ENCODE peak calls at places on chromosome 21, in nine cellular contexts. P is NT2/D1; E is cardiac muscle cell; N is IMR-90; S is stomach; V is effector memory CD4-positive, alpha-beta T cell; K is NB4; Q is AG04450; D is aorta. H is an unnamed sample.

GRCh38 chr21:38725196-38726157 is 80.3 kb upstream of the ETS2 start:
- DNase-seq in K (no peak), P (no peak), E (no peak), V (no peak), N (no peak), S (no peak), D (no peak), Q (no peak), H (no peak)

GRCh38 chr21:26952274-26953066 is 14.4 kb downstream of the ADAMTS5 start:
- DNase-seq in E (no peak), Q (no peak), N (peak), S (no peak), V (no peak), P (no peak), D (no peak), K (no peak), H (peak)

GRCh38 chr21:31173881-31174555 is 135.7 kb upstream of the KRTAP19-8 start:
- DNase-seq in V (no peak), P (no peak), N (no peak), K (no peak), D (no peak), S (peak), Q (no peak), E (peak), H (no peak)

GRCh38 chr21:39082656-39083376 is 100.4 kb downstream of the PSMG1 start:
- DNase-seq in P (no peak), E (no peak), D (no peak), N (no peak), S (peak), V (no peak), Q (no peak), K (no peak), H (no peak)

GRCh38 chr21:26850116-26850643 is 5.0 kb upstream of the ADAMTS1 start:
- DNase-seq in S (no peak), D (no peak), N (peak), E (no peak), P (peak), K (peak), Q (no peak), V (no peak), H (peak)

GRCh38 chr21:27429612-27430361 is 462.9 kb upstream of the ADAMTS5 start:
- DNase-seq in E (no peak), V (no peak), K (no peak), Q (peak), D (no peak), S (no peak), N (peak), P (no peak), H (peak)

GRCh38 chr21:25638634-25639166 is 358 bp upstream of the JAM2 start:
- DNase-seq in P (no peak), K (no peak), E (no peak), Q (no peak), V (no peak), N (peak), S (no peak), D (no peak), H (peak)

GRCh38 chr21:35933466-35933865 is 126.9 kb downstream of the SETD4 start:
- DNase-seq in K (peak), V (no peak), D (no peak), Q (no peak), E (no peak), N (peak), P (no peak), S (no peak), H (peak)

GRCh38 chr21:38244407-38244787 is 12.4 kb upstream of the KCNJ15 start:
- DNase-seq in P (no peak), Q (no peak), K (no peak), S (no peak), V (no peak), E (no peak), D (no peak), N (no peak), H (no peak)

GRCh38 chr21:17671733-17672132 is 59.0 kb upstream of the BTG3 start:
- DNase-seq in D (no peak), V (no peak), N (no peak), P (no peak), E (no peak), S (peak), Q (no peak), K (no peak), H (no peak)

GRCh38 chr21:42819861-42820512 is 59.4 kb downstream of the WDR4 start:
- DNase-seq in Q (no peak), K (no peak), D (no peak), E (no peak), S (no peak), V (no peak), P (no peak), N (no peak), H (no peak)

GRCh38 chr21:31158789-31159581 is 120.7 kb upstream of the KRTAP19-8 start:
- DNase-seq in V (no peak), Q (no peak), D (no peak), N (peak), K (peak), E (no peak), S (no peak), P (peak), H (no peak)

GRCh38 chr21:45064091-45064490 is 10.3 kb upstream of the ADARB1 start:
- DNase-seq in P (no peak), Q (no peak), S (no peak), E (no peak), V (no peak), D (no peak), K (no peak), N (no peak), H (no peak)

GRCh38 chr21:37527716-37528115 is 161.1 kb downstream of the DYRK1A start:
- DNase-seq in N (no peak), D (no peak), V (no peak), K (no peak), P (no peak), S (no peak), E (no peak), Q (no peak), H (no peak)

GRCh38 chr21:17613242-17613676 is 558 bp upstream of the BTG3 start:
- DNase-seq in V (peak), P (no peak), Q (no peak), D (peak), S (peak), K (no peak), E (no peak), N (no peak), H (peak)

GRCh38 chr21:33057385-33057940 is 12.5 kb upstream of the OLIG1 start:
- DNase-seq in E (no peak), N (no peak), V (no peak), K (no peak), P (no peak), S (no peak), D (no peak), Q (no peak), H (no peak)

GRCh38 chr21:33061233-33061632 is 8.7 kb upstream of the OLIG1 start:
- DNase-seq in V (no peak), K (no peak), S (no peak), N (no peak), Q (no peak), P (no peak), E (no peak), D (no peak), H (no peak)

GRCh38 chr21:33053986-33054385 is 16.0 kb upstream of the OLIG1 start:
- DNase-seq in N (no peak), V (no peak), S (no peak), E (no peak), Q (no peak), K (no peak), P (no peak), D (no peak), H (no peak)

GRCh38 chr21:33059319-33059894 is 10.5 kb upstream of the OLIG1 start:
- DNase-seq in V (no peak), E (no peak), P (no peak), D (no peak), N (no peak), Q (no peak), K (peak), S (no peak), H (no peak)

DNA sequence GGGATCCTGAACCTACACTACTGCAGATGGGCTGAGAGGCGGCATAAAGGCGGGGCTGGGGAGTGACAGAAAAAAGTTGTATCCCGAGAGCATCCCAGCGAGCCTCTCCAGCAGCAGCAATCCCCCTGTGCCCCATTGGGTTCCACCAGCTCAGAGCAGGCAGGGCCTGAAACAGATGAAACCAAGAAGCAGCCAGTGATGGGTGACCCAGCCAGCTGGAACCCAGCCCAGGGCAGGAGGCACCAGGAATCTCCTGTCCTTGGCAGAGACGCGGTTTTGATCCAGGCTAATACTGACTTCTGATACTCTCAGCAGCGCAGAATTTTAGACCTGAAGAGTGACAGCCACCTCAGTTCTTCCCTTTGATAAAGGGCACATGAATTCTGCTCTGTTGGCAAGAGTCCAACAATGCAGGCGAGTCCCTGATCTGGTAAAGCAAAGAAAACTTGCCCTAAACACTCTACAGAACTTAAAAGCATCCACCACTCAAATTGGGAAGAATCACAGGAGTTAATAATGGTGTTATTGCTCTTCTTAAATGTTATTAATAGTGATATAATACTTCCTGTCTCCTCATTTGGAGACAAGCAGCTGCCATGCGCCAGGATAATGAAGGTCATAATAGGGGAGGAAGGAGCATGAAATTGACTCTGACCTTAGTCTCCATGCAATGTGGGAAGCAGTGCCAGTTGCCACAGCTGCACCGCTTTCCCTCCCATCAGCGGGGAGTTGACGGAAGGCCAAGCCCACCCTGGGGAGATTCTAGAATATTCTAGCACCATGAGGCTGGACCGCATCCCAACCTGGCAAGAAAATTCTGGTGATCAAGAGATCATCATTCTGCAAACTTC is 11.2 kb upstream of the OLIG1 start:
- DNase-seq in S (no peak), D (no peak), P (no peak), Q (no peak), K (peak), E (no peak), V (no peak), N (no peak), H (no peak)
- H3K4me3 ChIP-seq in S (no peak), D (no peak), P (no peak), Q (no peak), K (peak), E (no peak), V (no peak), N (no peak), H (no peak)

GRCh38 chr21:46294647-46295176 is 8.6 kb downstream of the YBEY start:
- DNase-seq in S (no peak), K (peak), P (no peak), V (no peak), N (peak), D (no peak), E (no peak), Q (peak), H (peak)
- H3K4me3 ChIP-seq in S (no peak), K (peak), P (no peak), V (no peak), N (no peak), D (no peak), E (no peak), Q (no peak), H (no peak)

DNA sequence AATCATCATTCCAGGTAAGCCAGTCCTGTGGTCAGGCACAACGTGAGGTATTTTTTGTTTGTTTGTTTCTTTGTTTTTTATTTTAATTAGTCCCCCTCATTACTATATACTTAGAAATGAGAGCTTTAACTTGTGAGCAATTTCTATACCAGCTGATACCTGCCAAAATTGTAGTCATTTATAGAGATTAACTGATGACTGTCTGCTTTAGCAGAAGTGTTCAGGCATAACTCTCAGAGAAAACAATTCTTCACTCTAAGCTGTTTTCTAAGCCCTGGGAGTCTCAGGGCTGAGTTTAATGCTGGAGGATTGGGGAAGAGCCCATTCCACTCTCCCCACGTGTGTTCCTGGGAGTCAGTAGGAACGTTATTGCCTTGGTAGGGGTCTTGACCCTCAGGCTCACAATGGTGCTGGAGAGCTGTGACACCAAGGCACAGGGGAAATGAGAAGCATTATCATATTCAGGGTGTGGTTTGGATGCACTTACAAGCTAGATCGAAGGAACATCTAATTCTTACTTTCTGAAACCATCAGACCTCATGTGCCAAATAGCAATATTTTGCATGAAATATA is 168.2 kb downstream of the CLIC6 start:
- DNase-seq in V (no peak), P (no peak), N (no peak), E (no peak), S (no peak), D (no peak), K (no peak), Q (no peak), H (peak)
- H3K4me3 ChIP-seq in V (no peak), P (no peak), N (no peak), E (no peak), S (no peak), D (no peak), K (peak), Q (peak), H (peak)

GRCh38 chr21:44005593-44005992 is 6.5 kb upstream of the TRAPPC10 start:
- DNase-seq in V (no peak), P (no peak), S (no peak), Q (no peak), N (no peak), D (no peak), K (no peak), E (no peak), H (no peak)

GRCh38 chr21:44005071-44005470 is 7.0 kb upstream of the TRAPPC10 start:
- DNase-seq in P (no peak), Q (no peak), S (no peak), D (no peak), N (no peak), K (no peak), E (no peak), V (no peak), H (no peak)

GRCh38 chr21:44006656-44007055 is 5.5 kb upstream of the TRAPPC10 start:
- DNase-seq in V (no peak), K (no peak), D (no peak), S (no peak), Q (no peak), E (no peak), P (no peak), N (peak), H (peak)

GRCh38 chr21:44003307-44003966 is 8.7 kb upstream of the TRAPPC10 start:
- DNase-seq in V (no peak), P (no peak), N (no peak), K (no peak), E (no peak), S (no peak), D (no peak), Q (no peak), H (no peak)

DNA sequence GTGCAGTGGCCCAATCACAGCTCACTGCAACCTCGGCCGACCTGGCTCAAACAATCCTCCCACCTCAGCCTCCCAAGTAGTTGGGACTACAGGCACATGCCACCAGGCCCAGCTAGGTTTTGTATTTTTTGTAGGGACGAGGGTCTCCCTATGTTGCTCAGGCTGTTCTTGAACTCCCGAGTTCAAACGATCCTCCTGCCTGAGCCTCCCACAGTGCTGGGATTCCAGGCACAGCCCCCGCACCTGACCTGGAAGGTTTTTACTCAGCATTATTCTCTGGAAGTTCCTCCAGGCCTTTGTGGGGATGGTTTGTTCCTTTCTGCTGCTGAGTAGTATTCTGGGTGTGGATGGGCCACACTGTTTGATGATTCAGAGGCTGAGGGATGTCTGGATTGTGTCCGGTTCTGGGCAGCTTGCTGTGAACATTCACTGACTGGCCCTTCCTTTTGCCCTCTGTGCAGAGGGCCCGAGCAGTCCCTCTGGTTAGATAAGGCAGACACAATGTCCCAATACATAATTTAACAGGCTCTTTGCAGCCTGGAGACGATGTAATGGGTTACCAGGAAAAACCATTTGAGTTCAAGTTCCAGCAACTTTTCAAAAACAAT is 6.0 kb upstream of the TRAPPC10 start:
- DNase-seq in K (no peak), D (no peak), S (no peak), N (peak), P (no peak), V (no peak), Q (peak), E (no peak), H (peak)
- H3K4me3 ChIP-seq in K (no peak), D (no peak), S (no peak), N (no peak), P (no peak), V (no peak), Q (no peak), E (no peak), H (no peak)

GRCh38 chr21:41630249-41630648 is 122.3 kb upstream of the TMPRSS2 start:
- DNase-seq in K (no peak), E (no peak), S (no peak), V (no peak), Q (peak), P (no peak), D (no peak), N (peak), H (peak)
- H3K4me3 ChIP-seq in K (no peak), E (no peak), S (no peak), V (no peak), Q (no peak), P (no peak), D (no peak), N (no peak), H (no peak)